ENCODE peak calls at places on chromosomes 12 and 14, in five cellular contexts. D, C, I, Q and X are unnamed samples.

GRCh38 chr14:50218501-50218900 is 12.9 kb downstream of the SOS2 start:
- DNase-seq in I (no peak), D (no peak), C (no peak), Q (no peak), X (no peak)

GRCh38 chr14:105857816-105858675 is 331.7 kb downstream of the TMEM121 start:
- DNase-seq in D (no peak), Q (no peak), C (no peak), I (no peak), X (no peak)

GRCh38 chr12:122669397-122670070 is 33.6 kb downstream of the HCAR2 start:
- DNase-seq in Q (no peak), C (no peak), D (no peak), I (no peak), X (no peak)

GRCh38 chr12:82412246-82412645 is 53.9 kb downstream of the METTL25 start:
- DNase-seq in D (no peak), C (no peak), Q (no peak), I (no peak), X (no peak)

GRCh38 chr12:42084522-42084921 is 60.2 kb downstream of the GXYLT1 start:
- DNase-seq in Q (no peak), C (no peak), D (no peak), I (no peak), X (no peak)

GRCh38 chr14:106691601-106692291 is 1165.4 kb downstream of the TMEM121 start:
- DNase-seq in Q (peak; percentile 79), D (no peak), I (peak; percentile 20), C (no peak), X (peak; percentile 8)

GRCh38 chr12:103913100-103913499 is 17.1 kb upstream of the HSP90B1 start:
- DNase-seq in D (no peak), C (no peak), Q (no peak), I (peak; percentile 27), X (no peak)

GRCh38 chr14:22900088-22900799 is 17.2 kb downstream of the REM2 start:
- DNase-seq in I (peak; percentile 73), D (peak; percentile 70), C (no peak), Q (peak; percentile 47), X (peak; percentile 83)

GRCh38 chr12:39296496-39296895 is 146.4 kb downstream of the KIF21A start:
- DNase-seq in Q (no peak), C (no peak), I (no peak), D (no peak), X (no peak)

GRCh38 chr14:32713856-32714255 is 224.8 kb upstream of the NPAS3 start:
- DNase-seq in D (no peak), C (no peak), Q (no peak), I (no peak), X (no peak)

GRCh38 chr12:69534389-69534822 is 50.9 kb upstream of the CCT2 start:
- DNase-seq in C (peak; percentile 36), Q (peak; percentile 51), I (no peak), D (peak; percentile 7), X (peak; percentile 6)

GRCh38 chr12:30796508-30796780 is 41.7 kb upstream of the CAPRIN2 start:
- DNase-seq in C (no peak), Q (no peak), D (no peak), I (peak; percentile 29), X (no peak)

GRCh38 chr12:114769634-114770033 is 85.7 kb upstream of the TBX3 start:
- DNase-seq in I (no peak), Q (no peak), C (no peak), D (no peak), X (peak; percentile 34)

GRCh38 chr12:68229956-68230355 is 4.3 kb upstream of the IL26 start:
- DNase-seq in D (no peak), I (no peak), C (no peak), Q (no peak), X (no peak)

GRCh38 chr14:92524603-92525185 is 11.1 kb downstream of the RIN3 start:
- DNase-seq in I (no peak), Q (no peak), C (no peak), D (no peak), X (no peak)

GRCh38 chr14:54002653-54003052 is 46.0 kb upstream of the BMP4 start:
- DNase-seq in Q (no peak), D (no peak), C (no peak), I (no peak), X (no peak)

DNA sequence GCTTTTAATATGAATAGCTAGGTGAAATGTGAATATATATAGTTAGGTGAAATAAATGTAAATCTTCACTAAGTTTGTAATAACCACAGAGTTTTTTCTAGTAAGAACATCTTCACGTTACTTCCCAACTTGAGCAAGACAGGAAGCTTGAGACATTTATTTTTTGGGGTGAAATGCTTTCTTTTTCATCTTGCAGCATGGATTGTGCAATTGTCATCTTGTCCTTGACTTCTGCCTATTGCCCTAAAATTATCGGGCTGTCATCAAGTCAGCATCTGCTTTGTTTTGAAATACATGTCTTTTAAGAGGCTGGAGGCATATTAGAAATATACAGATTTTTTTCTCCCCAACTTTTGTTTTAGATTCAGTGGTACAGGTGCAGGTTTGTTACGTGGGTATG is 433.9 kb downstream of the PCNX1 start:
- DNase-seq in D (no peak), C (no peak), Q (no peak), I (no peak), X (no peak)
- TF ChIP-seq SRF in D (no peak), C (no peak), Q (no peak), I (no peak), X (no peak)

GRCh38 chr12:49902399-49903350 is 1.0 kb downstream of the FAIM2 start:
- DNase-seq in C (no peak), Q (no peak), I (peak; percentile 72), D (no peak), X (no peak)
- TF ChIP-seq SRF in C (no peak), Q (no peak), I (no peak), D (no peak), X (no peak)

GRCh38 chr12:57210926-57211700 is 5.5 kb upstream of the NXPH4 start:
- DNase-seq in I (no peak), Q (no peak), D (no peak), C (no peak), X (no peak)
- TF ChIP-seq SRF in I (no peak), Q (no peak), D (no peak), C (no peak), X (no peak)

DNA sequence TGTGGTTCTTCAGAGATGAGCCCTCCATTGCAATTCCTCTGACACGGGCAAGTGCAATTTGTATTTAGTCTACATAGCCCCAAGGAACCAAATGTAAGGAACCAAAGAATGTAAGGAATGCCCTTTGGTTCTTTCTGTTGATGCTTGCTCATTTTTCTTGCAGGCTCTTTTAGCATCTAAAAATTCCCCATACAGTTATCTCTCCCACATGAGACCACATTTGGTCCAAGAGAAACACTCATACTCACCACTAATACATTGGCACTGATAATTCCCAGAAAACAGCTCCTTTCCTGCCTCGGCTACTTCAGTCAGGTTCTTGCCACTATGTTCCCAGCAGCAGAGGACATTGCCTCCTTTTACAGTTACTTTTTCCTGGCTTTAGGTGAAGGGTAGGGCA is 332.6 kb downstream of the AEBP2 start:
- DNase-seq in I (no peak), C (no peak), Q (no peak), D (no peak), X (no peak)
- TF ChIP-seq SRF in I (no peak), C (no peak), Q (no peak), D (no peak), X (no peak)

DNA sequence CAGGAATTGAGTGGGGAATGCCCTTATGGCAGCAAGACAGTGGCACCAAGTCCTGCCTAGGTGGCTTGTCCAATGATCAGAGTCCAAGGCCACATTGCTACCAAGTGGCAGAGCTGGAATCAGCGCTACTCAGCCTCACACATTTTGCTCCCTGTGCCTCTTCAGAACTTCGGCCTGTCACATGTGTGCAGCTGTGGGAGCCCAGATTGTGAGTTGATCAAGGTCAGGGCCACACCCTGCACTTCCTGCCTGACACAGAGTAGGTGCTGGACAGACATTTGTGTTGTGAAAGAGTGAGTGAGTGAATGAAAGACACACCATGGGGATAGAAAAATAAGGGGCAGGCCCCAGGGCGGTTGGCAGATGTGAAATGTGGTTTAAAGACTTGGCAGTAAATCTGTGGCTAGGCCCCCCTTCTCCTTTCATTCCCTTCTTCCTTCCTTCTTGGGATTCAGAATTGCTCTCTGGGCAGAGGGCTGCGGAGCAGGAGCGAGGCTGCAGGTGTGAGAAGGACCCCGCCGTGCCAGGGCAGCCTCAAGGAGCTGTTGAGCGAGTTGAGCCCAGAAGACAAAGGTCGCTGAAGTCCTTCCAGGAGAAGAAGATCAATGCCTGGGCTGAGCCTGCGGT is 83.5 kb downstream of the SLC25A47 start:
- DNase-seq in Q (no peak), C (no peak), D (no peak), I (peak; percentile 48), X (peak; percentile 66)
- TF ChIP-seq SRF in Q (no peak), C (no peak), D (no peak), I (no peak), X (no peak)